ENCODE peak calls at places on chromosomes 7 and 10, in seven cellular contexts. M is fibroblast of lung; B is colonic mucosa; X is Jurkat, Clone E6-1; O is upper lobe of right lung; G is fibroblast of the aortic adventitia; V is GM23248. S is an unnamed sample.
A peak's percentile ranks its signal among the peaks of the same experiment; 100 is the strongest.

GRCh38 chr10:28818645-28819036 is 141.3 kb downstream of the BAMBI start:
- DNase-seq in X (no peak), M (peak; percentile 16), V (no peak), O (no peak), B (no peak), G (no peak), S (no peak)

GRCh38 chr10:75884808-75885207 is 453.4 kb downstream of the LRMDA start:
- DNase-seq in V (no peak), O (no peak), B (no peak), G (no peak), X (no peak), M (no peak), S (no peak)

GRCh38 chr10:111093741-111094380 is 17.0 kb downstream of the ADRA2A start:
- DNase-seq in M (no peak), X (no peak), B (no peak), G (peak; percentile 29), O (no peak), V (peak; percentile 92), S (peak; percentile 9)

GRCh38 chr10:110344622-110345021 is 39.9 kb upstream of the SMNDC1 start:
- DNase-seq in V (no peak), M (no peak), B (no peak), G (no peak), X (peak; percentile 32), O (no peak), S (no peak)

GRCh38 chr7:132312531-132313070 is 263.7 kb downstream of the PLXNA4 start:
- DNase-seq in V (no peak), O (no peak), X (no peak), G (no peak), M (no peak), B (no peak), S (no peak)

GRCh38 chr7:101567231-101567630 is 61.9 kb downstream of the MYL10 start:
- DNase-seq in M (no peak), B (no peak), O (no peak), X (peak; percentile 46), V (no peak), G (no peak), S (no peak)

GRCh38 chr10:15718495-15719061 is 1.1 kb downstream of the ITGA8 start:
- DNase-seq in X (no peak), M (no peak), V (no peak), G (no peak), O (no peak), B (no peak), S (no peak)

GRCh38 chr10:126576336-126576735 is 94.2 kb downstream of the C10orf90 start:
- DNase-seq in G (peak; percentile 13), O (no peak), B (no peak), V (peak; percentile 21), M (peak; percentile 54), X (no peak), S (peak; percentile 11)

GRCh38 chr10:6406220-6407033 is 173.6 kb downstream of the PRKCQ start:
- DNase-seq in O (no peak), G (peak; percentile 59), V (peak; percentile 66), X (no peak), M (peak; percentile 28), B (no peak), S (peak; percentile 56)

GRCh38 chr7:103150192-103150591 is 1.3 kb upstream of the NAPEPLD start:
- DNase-seq in V (no peak), B (peak; percentile 55), M (no peak), X (no peak), O (no peak), G (no peak), S (no peak)

GRCh38 chr7:75732764-75733630 is 5.7 kb downstream of the HIP1 start:
- DNase-seq in V (peak; percentile 97), M (peak; percentile 73), O (no peak), X (no peak), B (no peak), G (peak; percentile 55), S (peak; percentile 54)

GRCh38 chr7:65269150-65269856 is 104.4 kb upstream of the ZNF92 start:
- DNase-seq in M (peak; percentile 47), O (peak; percentile 59), G (no peak), V (peak; percentile 20), X (peak; percentile 93), B (peak; percentile 50), S (peak; percentile 22)

GRCh38 chr7:43363429-43363894 is 219.4 kb upstream of the STK17A start:
- DNase-seq in O (no peak), G (no peak), B (no peak), M (no peak), V (no peak), X (no peak), S (no peak)

GRCh38 chr10:70551971-70552422 is 50.5 kb downstream of the PRF1 start:
- DNase-seq in O (peak; percentile 83), G (peak; percentile 93), B (no peak), V (peak; percentile 23), X (no peak), M (peak; percentile 93), S (peak; percentile 96)

GRCh38 chr7:50660040-50660829 is 95.0 kb upstream of the DDC start:
- DNase-seq in X (no peak), O (peak; percentile 81), G (no peak), V (no peak), B (no peak), M (no peak), S (no peak)

GRCh38 chr7:7944619-7945282 is 23.8 kb upstream of the GLCCI1 start:
- DNase-seq in X (peak; percentile 90), V (no peak), B (no peak), M (no peak), G (no peak), O (no peak), S (no peak)

DNA sequence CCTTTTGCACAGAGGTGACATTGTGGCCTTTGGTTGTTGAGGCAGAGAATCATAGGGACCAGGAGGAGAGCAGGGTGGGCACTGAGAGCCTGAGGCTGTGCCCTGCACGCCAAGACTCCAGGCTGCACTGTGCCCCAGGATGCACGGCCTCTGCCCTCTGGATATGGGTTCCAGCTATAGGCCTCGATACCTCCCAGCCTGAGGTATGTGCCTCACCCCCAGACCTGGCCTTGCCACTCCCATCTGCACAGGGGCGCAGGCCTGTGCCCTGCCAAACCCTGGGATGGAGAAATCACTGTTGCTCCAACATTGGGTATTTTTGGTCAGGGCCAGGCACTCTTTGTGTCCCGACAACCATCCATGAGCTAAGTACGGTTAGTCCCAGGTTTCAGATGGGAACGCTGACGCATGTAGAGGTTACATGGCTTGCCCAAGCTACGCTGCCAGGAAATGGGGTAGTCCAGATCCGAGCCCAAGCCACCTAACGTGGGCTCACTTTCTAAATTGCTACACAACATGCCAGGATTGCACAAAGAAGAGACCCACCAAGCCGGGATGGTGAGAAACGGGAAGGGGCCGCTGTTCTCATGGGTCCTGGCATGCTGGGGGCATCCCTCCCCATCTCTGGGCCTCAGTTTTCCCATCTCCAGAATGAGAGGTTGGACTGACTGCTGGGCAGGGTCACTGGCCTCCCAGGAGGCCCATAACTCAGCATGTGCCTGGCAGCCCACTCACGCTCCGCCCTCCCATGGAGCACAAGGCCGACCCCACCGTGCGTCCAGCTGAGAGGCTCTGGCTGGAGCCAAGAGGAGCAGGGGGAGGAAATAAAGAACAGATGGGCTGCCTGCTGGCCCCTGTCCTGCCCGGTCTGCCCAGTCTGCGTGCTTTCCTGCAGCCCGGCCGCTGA is 44.2 kb downstream of the ZCCHC24 start:
- DNase-seq in O (no peak), M (peak; percentile 85), V (peak; percentile 87), X (no peak), B (no peak), G (peak; percentile 91), S (peak; percentile 55)
- H3K4me3 ChIP-seq in O (no peak overlapping the region), M (no peak overlapping the region), V (no peak overlapping the region), X (no peak overlapping the region), B (no peak overlapping the region), G (no peak overlapping the region), S (no peak overlapping the region)

GRCh38 chr10:103660364-103661197 is 167.1 kb downstream of the NEURL1 start:
- DNase-seq in G (peak; percentile 52), B (no peak), O (peak; percentile 72), M (peak; percentile 61), V (peak; percentile 74), X (no peak), S (peak; percentile 56)

GRCh38 chr10:103663802-103664201 is 170.3 kb downstream of the NEURL1 start:
- DNase-seq in V (peak; percentile 38), M (no peak), O (peak; percentile 72), B (no peak), G (no peak), X (no peak), S (no peak)

GRCh38 chr10:103661198-103661950 is 167.9 kb downstream of the NEURL1 start:
- DNase-seq in M (peak; percentile 96), G (peak; percentile 93), B (peak; percentile 71), V (peak; percentile 93), O (peak; percentile 90), X (peak; percentile 78), S (peak; percentile 92)

GRCh38 chr10:103659674-103660363 is 166.3 kb downstream of the NEURL1 start:
- DNase-seq in X (peak; percentile 64), O (peak; percentile 77), V (peak; percentile 93), G (peak; percentile 90), M (peak; percentile 92), B (peak; percentile 65), S (peak; percentile 89)

GRCh38 chr10:103661951-103662405 is 168.5 kb downstream of the NEURL1 start:
- DNase-seq in B (no peak), M (no peak), V (peak; percentile 59), O (no peak), X (no peak), G (no peak), S (no peak)
- H3K4me3 ChIP-seq in B (peak overlapping the region; percentile 42), M (peak overlapping the region; percentile 31), V (peak overlapping the region; percentile 75), O (peak overlapping the region; percentile 68), X (peak overlapping the region; percentile 81), G (peak overlapping the region; percentile 78), S (peak overlapping the region; percentile 62)

DNA sequence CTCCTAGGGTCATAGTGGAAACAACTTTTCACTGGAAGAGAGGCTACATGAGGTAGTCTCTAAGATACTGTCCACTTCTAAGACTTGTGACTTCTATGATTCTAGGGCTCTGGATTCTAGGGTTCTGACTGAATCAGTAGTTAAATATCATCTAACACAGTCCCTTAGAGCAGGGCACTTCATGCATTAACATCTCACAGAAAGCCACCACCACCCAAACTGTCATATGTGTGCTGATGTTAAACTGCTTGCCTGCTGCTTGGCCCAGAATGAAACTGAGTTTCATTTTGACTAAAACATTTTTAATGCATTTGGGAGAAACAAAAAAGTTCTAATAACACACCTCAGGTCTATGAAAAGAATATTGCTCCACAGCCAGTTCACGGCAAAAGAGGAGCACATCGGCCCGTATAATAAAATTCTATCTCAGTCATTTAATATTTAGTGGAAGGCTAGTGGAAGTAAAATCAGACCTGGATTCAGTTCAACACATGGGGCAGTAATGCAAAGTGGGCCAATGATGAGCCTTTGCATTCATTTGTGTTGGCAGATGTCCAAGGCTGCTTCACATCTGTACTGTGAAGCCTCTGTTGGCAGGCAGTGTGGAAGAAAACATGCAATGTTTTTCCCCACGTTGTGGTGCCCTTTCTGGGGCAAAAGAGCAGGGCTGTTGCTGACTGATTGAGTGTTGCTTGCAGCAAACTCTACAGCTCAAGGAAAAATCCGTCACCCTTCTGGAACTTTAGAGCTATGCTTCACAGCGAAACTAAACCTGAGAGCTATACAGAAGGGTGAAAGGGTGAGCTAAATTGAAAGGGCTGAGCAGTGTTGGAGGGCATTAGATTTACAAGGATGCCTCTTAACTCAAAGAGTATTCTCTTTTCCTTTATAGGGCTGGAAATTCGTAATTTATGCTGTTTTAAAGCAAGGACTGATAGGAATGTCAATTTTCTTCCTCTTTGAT is 33.5 kb upstream of the AUTS2 start:
- DNase-seq in O (no peak), M (peak; percentile 66), G (peak; percentile 35), X (no peak), V (peak; percentile 38), B (no peak), S (peak; percentile 62)
- H3K4me3 ChIP-seq in O (no peak overlapping the region), M (no peak overlapping the region), G (no peak overlapping the region), X (no peak overlapping the region), V (no peak overlapping the region), B (no peak overlapping the region), S (no peak overlapping the region)

GRCh38 chr7:146359181-146359580 is 242.6 kb downstream of the CNTNAP2 start:
- DNase-seq in V (no peak), B (no peak), X (no peak), O (no peak), G (no peak), M (no peak), S (no peak)
- H3K4me3 ChIP-seq in V (no peak overlapping the region), B (no peak overlapping the region), X (no peak overlapping the region), O (no peak overlapping the region), G (no peak overlapping the region), M (no peak overlapping the region), S (no peak overlapping the region)

GRCh38 chr7:155377071-155377836 is 79.6 kb downstream of the INSIG1 start:
- DNase-seq in M (no peak), B (no peak), G (no peak), X (no peak), V (no peak), O (no peak), S (no peak)
- H3K4me3 ChIP-seq in M (no peak overlapping the region), B (no peak overlapping the region), G (peak overlapping the region; percentile 40), X (no peak overlapping the region), V (peak overlapping the region; percentile 39), O (peak overlapping the region; percentile 15), S (peak overlapping the region; percentile 10)

S was measured in fibroblast of pulmonary artery.